ENCODE peak calls at places on chromosomes 6 and 20, in eight cellular contexts. One of them, this sample, is unnamed.

GRCh38 chr6:25579484-25579883 is 72.5 kb upstream of the SCGN start:
- DNase-seq in PC-9: no peak
- DNase-seq in mucosa of descending colon: no peak
- DNase-seq in CD4-positive, alpha-beta T cell: no peak
- DNase-seq in AG09309: no peak
- DNase-seq in nucleus accumbens: no peak
- DNase-seq in NCI-H2081: no peak
- DNase-seq in GM04504: no peak
- DNase-seq in this sample: no peak

GRCh38 chr6:41071501-41071922 is 644 bp downstream of the OARD1 start:
- DNase-seq in nucleus accumbens: no peak
- DNase-seq in NCI-H2081: no peak
- DNase-seq in GM04504: no peak
- DNase-seq in CD4-positive, alpha-beta T cell: no peak
- DNase-seq in mucosa of descending colon: peak
- DNase-seq in AG09309: no peak
- DNase-seq in PC-9: no peak
- DNase-seq in this sample: no peak

GRCh38 chr6:113011803-113012202 is 664.7 kb downstream of the RFPL4B start:
- DNase-seq in CD4-positive, alpha-beta T cell: no peak
- DNase-seq in mucosa of descending colon: no peak
- DNase-seq in GM04504: peak
- DNase-seq in NCI-H2081: no peak
- DNase-seq in nucleus accumbens: no peak
- DNase-seq in PC-9: no peak
- DNase-seq in AG09309: peak
- DNase-seq in this sample: no peak

GRCh38 chr6:2916354-2916925 is 13.3 kb upstream of the SERPINB9 start:
- DNase-seq in GM04504: no peak
- DNase-seq in NCI-H2081: no peak
- DNase-seq in CD4-positive, alpha-beta T cell: no peak
- DNase-seq in PC-9: no peak
- DNase-seq in mucosa of descending colon: no peak
- DNase-seq in nucleus accumbens: no peak
- DNase-seq in AG09309: no peak
- DNase-seq in this sample: no peak

GRCh38 chr6:65505736-65506135 is 201.3 kb downstream of the EYS start:
- DNase-seq in GM04504: no peak
- DNase-seq in AG09309: no peak
- DNase-seq in NCI-H2081: peak
- DNase-seq in nucleus accumbens: no peak
- DNase-seq in CD4-positive, alpha-beta T cell: no peak
- DNase-seq in mucosa of descending colon: no peak
- DNase-seq in PC-9: no peak
- DNase-seq in this sample: no peak

GRCh38 chr6:41705996-41706835 is 29.2 kb downstream of the TFEB start:
- DNase-seq in GM04504: no peak
- DNase-seq in mucosa of descending colon: peak
- DNase-seq in nucleus accumbens: peak
- DNase-seq in CD4-positive, alpha-beta T cell: peak
- DNase-seq in PC-9: peak
- DNase-seq in NCI-H2081: peak
- DNase-seq in AG09309: no peak
- DNase-seq in this sample: peak

GRCh38 chr6:154683756-154684523 is 49.3 kb upstream of the SCAF8 start:
- DNase-seq in CD4-positive, alpha-beta T cell: no peak
- DNase-seq in AG09309: peak
- DNase-seq in mucosa of descending colon: no peak
- DNase-seq in PC-9: no peak
- DNase-seq in NCI-H2081: no peak
- DNase-seq in GM04504: no peak
- DNase-seq in nucleus accumbens: no peak
- DNase-seq in this sample: no peak

GRCh38 chr20:31806564-31807355 is 12.4 kb upstream of the MYLK2 start:
- DNase-seq in NCI-H2081: no peak
- DNase-seq in AG09309: no peak
- DNase-seq in mucosa of descending colon: no peak
- DNase-seq in nucleus accumbens: no peak
- DNase-seq in PC-9: no peak
- DNase-seq in GM04504: no peak
- DNase-seq in CD4-positive, alpha-beta T cell: no peak
- DNase-seq in this sample: no peak

GRCh38 chr6:147142684-147143245 is 61.5 kb upstream of the STXBP5 start:
- DNase-seq in GM04504: no peak
- DNase-seq in AG09309: no peak
- DNase-seq in NCI-H2081: no peak
- DNase-seq in PC-9: no peak
- DNase-seq in nucleus accumbens: no peak
- DNase-seq in CD4-positive, alpha-beta T cell: no peak
- DNase-seq in mucosa of descending colon: no peak
- DNase-seq in this sample: no peak

GRCh38 chr6:95574811-95575210 is 2.5 kb upstream of the MANEA start:
- DNase-seq in GM04504: no peak
- DNase-seq in PC-9: no peak
- DNase-seq in AG09309: peak
- DNase-seq in mucosa of descending colon: no peak
- DNase-seq in nucleus accumbens: no peak
- DNase-seq in CD4-positive, alpha-beta T cell: no peak
- DNase-seq in NCI-H2081: no peak
- DNase-seq in this sample: no peak

GRCh38 chr6:140956567-140957306 is 1176.0 kb upstream of the GJE1 start:
- DNase-seq in PC-9: no peak
- DNase-seq in mucosa of descending colon: no peak
- DNase-seq in CD4-positive, alpha-beta T cell: no peak
- DNase-seq in GM04504: peak
- DNase-seq in AG09309: no peak
- DNase-seq in nucleus accumbens: no peak
- DNase-seq in NCI-H2081: peak
- DNase-seq in this sample: no peak

GRCh38 chr6:56406276-56407269 is 159.2 kb upstream of the COL21A1 start:
- DNase-seq in PC-9: no peak
- DNase-seq in nucleus accumbens: no peak
- DNase-seq in CD4-positive, alpha-beta T cell: no peak
- DNase-seq in GM04504: no peak
- DNase-seq in AG09309: no peak
- DNase-seq in NCI-H2081: no peak
- DNase-seq in mucosa of descending colon: no peak
- DNase-seq in this sample: no peak

GRCh38 chr20:22924036-22924737 is 110.9 kb upstream of the SSTR4 start:
- DNase-seq in AG09309: no peak
- DNase-seq in PC-9: no peak
- DNase-seq in NCI-H2081: no peak
- DNase-seq in nucleus accumbens: no peak
- DNase-seq in mucosa of descending colon: no peak
- DNase-seq in GM04504: no peak
- DNase-seq in CD4-positive, alpha-beta T cell: no peak
- DNase-seq in this sample: no peak

GRCh38 chr6:106643061-106643460 is 13.7 kb downstream of the QRSL1 start:
- DNase-seq in GM04504: no peak
- DNase-seq in PC-9: no peak
- DNase-seq in NCI-H2081: no peak
- DNase-seq in AG09309: no peak
- DNase-seq in CD4-positive, alpha-beta T cell: no peak
- DNase-seq in nucleus accumbens: no peak
- DNase-seq in mucosa of descending colon: no peak
- DNase-seq in this sample: no peak

GRCh38 chr20:38117635-38118034 is 47.4 kb downstream of the TGM2 start:
- DNase-seq in PC-9: peak
- DNase-seq in AG09309: no peak
- DNase-seq in nucleus accumbens: no peak
- DNase-seq in mucosa of descending colon: no peak
- DNase-seq in NCI-H2081: no peak
- DNase-seq in CD4-positive, alpha-beta T cell: no peak
- DNase-seq in GM04504: no peak
- DNase-seq in this sample: no peak

GRCh38 chr20:13205848-13206434 is 15.1 kb upstream of the ISM1 start:
- DNase-seq in CD4-positive, alpha-beta T cell: no peak
- DNase-seq in AG09309: no peak
- DNase-seq in mucosa of descending colon: no peak
- DNase-seq in NCI-H2081: peak
- DNase-seq in PC-9: peak
- DNase-seq in GM04504: no peak
- DNase-seq in nucleus accumbens: no peak
- DNase-seq in this sample: no peak

GRCh38 chr20:723756-724155 is 44.5 kb downstream of the SLC52A3 start:
- DNase-seq in NCI-H2081: peak
- DNase-seq in PC-9: no peak
- DNase-seq in nucleus accumbens: no peak
- DNase-seq in AG09309: no peak
- DNase-seq in mucosa of descending colon: no peak
- DNase-seq in CD4-positive, alpha-beta T cell: no peak
- DNase-seq in GM04504: no peak
- DNase-seq in this sample: no peak

GRCh38 chr20:64113796-64114355 is 6.5 kb upstream of the NPBWR2 start:
- DNase-seq in NCI-H2081: no peak
- DNase-seq in CD4-positive, alpha-beta T cell: peak
- DNase-seq in mucosa of descending colon: no peak
- DNase-seq in PC-9: no peak
- DNase-seq in GM04504: no peak
- DNase-seq in AG09309: no peak
- DNase-seq in nucleus accumbens: no peak
- DNase-seq in this sample: no peak

GRCh38 chr6:15553031-15553430 is 109.8 kb downstream of the DTNBP1 start:
- DNase-seq in PC-9: no peak
- DNase-seq in NCI-H2081: no peak
- DNase-seq in mucosa of descending colon: no peak
- DNase-seq in nucleus accumbens: no peak
- DNase-seq in CD4-positive, alpha-beta T cell: no peak
- DNase-seq in GM04504: no peak
- DNase-seq in AG09309: no peak
- DNase-seq in this sample: no peak

GRCh38 chr6:6758915-6759654 is 170.6 kb downstream of the LY86 start:
- DNase-seq in AG09309: no peak
- DNase-seq in PC-9: no peak
- DNase-seq in GM04504: no peak
- DNase-seq in NCI-H2081: peak
- DNase-seq in mucosa of descending colon: peak
- DNase-seq in CD4-positive, alpha-beta T cell: no peak
- DNase-seq in nucleus accumbens: no peak
- DNase-seq in this sample: no peak

GRCh38 chr6:11120273-11121005 is 8.9 kb upstream of the ERVFRD-1 start:
- DNase-seq in PC-9: peak
- DNase-seq in mucosa of descending colon: no peak
- DNase-seq in GM04504: no peak
- DNase-seq in NCI-H2081: peak
- DNase-seq in AG09309: no peak
- DNase-seq in nucleus accumbens: no peak
- DNase-seq in CD4-positive, alpha-beta T cell: no peak
- DNase-seq in this sample: no peak

GRCh38 chr6:34695729-34696188 is 808 bp downstream of the ILRUN start:
- DNase-seq in PC-9: no peak
- DNase-seq in AG09309: no peak
- DNase-seq in NCI-H2081: no peak
- DNase-seq in CD4-positive, alpha-beta T cell: no peak
- DNase-seq in nucleus accumbens: no peak
- DNase-seq in mucosa of descending colon: no peak
- DNase-seq in GM04504: no peak
- DNase-seq in this sample: peak

GRCh38 chr6:144346719-144347446 is 61.7 kb downstream of the UTRN start:
- DNase-seq in GM04504: peak
- DNase-seq in AG09309: no peak
- DNase-seq in nucleus accumbens: no peak
- DNase-seq in NCI-H2081: no peak
- DNase-seq in PC-9: peak
- DNase-seq in CD4-positive, alpha-beta T cell: no peak
- DNase-seq in mucosa of descending colon: no peak
- DNase-seq in this sample: no peak

GRCh38 chr20:3686867-3687321 is 5.1 kb upstream of the ADAM33 start:
- DNase-seq in CD4-positive, alpha-beta T cell: no peak
- DNase-seq in mucosa of descending colon: peak
- DNase-seq in PC-9: no peak
- DNase-seq in AG09309: peak
- DNase-seq in NCI-H2081: no peak
- DNase-seq in GM04504: peak
- DNase-seq in nucleus accumbens: peak
- DNase-seq in this sample: peak

GRCh38 chr6:24838081-24838480 is 39.4 kb upstream of the ARMH2 start:
- DNase-seq in mucosa of descending colon: no peak
- DNase-seq in NCI-H2081: no peak
- DNase-seq in CD4-positive, alpha-beta T cell: no peak
- DNase-seq in PC-9: no peak
- DNase-seq in nucleus accumbens: no peak
- DNase-seq in AG09309: no peak
- DNase-seq in GM04504: no peak
- DNase-seq in this sample: no peak

GRCh38 chr6:54929245-54929909 is 82.8 kb downstream of the FAM83B start:
- DNase-seq in mucosa of descending colon: no peak
- DNase-seq in NCI-H2081: no peak
- DNase-seq in nucleus accumbens: no peak
- DNase-seq in GM04504: no peak
- DNase-seq in CD4-positive, alpha-beta T cell: no peak
- DNase-seq in PC-9: no peak
- DNase-seq in AG09309: no peak
- DNase-seq in this sample: no peak

GRCh38 chr6:169898788-169899480 is 147.5 kb downstream of the ERMARD start:
- DNase-seq in nucleus accumbens: no peak
- DNase-seq in mucosa of descending colon: no peak
- DNase-seq in GM04504: no peak
- DNase-seq in NCI-H2081: no peak
- DNase-seq in AG09309: no peak
- DNase-seq in CD4-positive, alpha-beta T cell: no peak
- DNase-seq in PC-9: no peak
- DNase-seq in this sample: no peak

GRCh38 chr6:149094934-149095341 is 222.6 kb upstream of the TAB2 start:
- DNase-seq in CD4-positive, alpha-beta T cell: no peak
- DNase-seq in GM04504: no peak
- DNase-seq in nucleus accumbens: no peak
- DNase-seq in AG09309: no peak
- DNase-seq in mucosa of descending colon: no peak
- DNase-seq in NCI-H2081: no peak
- DNase-seq in PC-9: no peak
- DNase-seq in this sample: no peak

GRCh38 chr20:1121439-1121838 is 3.0 kb downstream of the PSMF1 start:
- DNase-seq in NCI-H2081: no peak
- DNase-seq in GM04504: no peak
- DNase-seq in CD4-positive, alpha-beta T cell: no peak
- DNase-seq in PC-9: no peak
- DNase-seq in nucleus accumbens: no peak
- DNase-seq in AG09309: no peak
- DNase-seq in mucosa of descending colon: no peak
- DNase-seq in this sample: no peak

This sample was measured in substantia nigra.